ENCODE peak calls at places on chromosomes 2 and 18, in five cellular contexts. A, N, T, J and P are unnamed samples. For H3K27me3, the result is how much of the 10 kb centered on the place peaks cover.

GRCh38 chr2:20136149-20136548 is 84.7 kb upstream of the LAPTM4A start:
- DNase-seq in A (no peak), N (no peak), T (no peak), J (no peak), P (no peak)

GRCh38 chr18:47795448-47795843 is 135.0 kb downstream of the SMAD2 start:
- DNase-seq in A (no peak), N (peak), T (no peak), J (no peak), P (no peak)

GRCh38 chr2:191453756-191454155 is 208.6 kb downstream of the MYO1B start:
- DNase-seq in A (no peak), N (no peak), T (no peak), J (no peak), P (no peak)

GRCh38 chr18:22347624-22348511 is 69.8 kb downstream of the CTAGE1 start:
- DNase-seq in A (no peak), N (no peak), T (no peak), J (no peak), P (peak)

GRCh38 chr2:106197878-106198277 is 3.8 kb upstream of the UXS1 start:
- DNase-seq in A (no peak), N (no peak), T (no peak), J (no peak), P (no peak)

GRCh38 chr2:184646177-184646576 is 47.8 kb downstream of the ZNF804A start:
- DNase-seq in A (no peak), N (no peak), T (no peak), J (peak), P (no peak)

GRCh38 chr2:33444961-33445360 is 31.5 kb upstream of the RASGRP3 start:
- DNase-seq in A (no peak), N (no peak), T (no peak), J (no peak), P (no peak)

GRCh38 chr2:121707920-121708361 is 28.7 kb downstream of the NIFK start:
- DNase-seq in A (no peak), N (no peak), T (no peak), J (no peak), P (peak)

GRCh38 chr18:25279556-25279955 is 72.4 kb downstream of the ZNF521 start:
- DNase-seq in A (no peak), N (no peak), T (no peak), J (no peak), P (no peak)

GRCh38 chr18:56721031-56721430 is 69.9 kb downstream of the WDR7 start:
- DNase-seq in A (no peak), N (no peak), T (no peak), J (no peak), P (no peak)

GRCh38 chr2:186984481-186984880 is 135.5 kb upstream of the ZSWIM2 start:
- DNase-seq in A (no peak), N (no peak), T (no peak), J (no peak), P (no peak)

GRCh38 chr2:102803041-102803896 is 41.4 kb downstream of the TMEM182 start:
- DNase-seq in A (no peak), N (no peak), T (no peak), J (no peak), P (no peak)

GRCh38 chr2:114968748-114969400 is 526.4 kb downstream of the DPP10 start:
- DNase-seq in A (no peak), N (no peak), T (no peak), J (no peak), P (no peak)

GRCh38 chr2:237997521-237997920 is 30.7 kb downstream of the UBE2F start:
- DNase-seq in A (no peak), N (no peak), T (no peak), J (no peak), P (no peak)

GRCh38 chr2:168375195-168375798 is 80.8 kb upstream of the CERS6 start:
- DNase-seq in A (no peak), N (no peak), T (no peak), J (no peak), P (no peak)

GRCh38 chr2:166032361-166032760 is 78.8 kb upstream of the TTC21B start:
- DNase-seq in A (no peak), N (no peak), T (no peak), J (no peak), P (no peak)

GRCh38 chr2:233811087-233811486 is 33.0 kb downstream of the MROH2A start:
- DNase-seq in A (no peak), N (no peak), T (no peak), J (no peak), P (no peak)

GRCh38 chr2:129813404-129813803 is 166.1 kb upstream of the RAB6C start:
- DNase-seq in A (no peak), N (no peak), T (peak), J (no peak), P (no peak)

GRCh38 chr2:25709349-25709748 is 36.0 kb upstream of the DTNB start:
- DNase-seq in A (no peak), N (no peak), T (no peak), J (no peak), P (no peak)

DNA sequence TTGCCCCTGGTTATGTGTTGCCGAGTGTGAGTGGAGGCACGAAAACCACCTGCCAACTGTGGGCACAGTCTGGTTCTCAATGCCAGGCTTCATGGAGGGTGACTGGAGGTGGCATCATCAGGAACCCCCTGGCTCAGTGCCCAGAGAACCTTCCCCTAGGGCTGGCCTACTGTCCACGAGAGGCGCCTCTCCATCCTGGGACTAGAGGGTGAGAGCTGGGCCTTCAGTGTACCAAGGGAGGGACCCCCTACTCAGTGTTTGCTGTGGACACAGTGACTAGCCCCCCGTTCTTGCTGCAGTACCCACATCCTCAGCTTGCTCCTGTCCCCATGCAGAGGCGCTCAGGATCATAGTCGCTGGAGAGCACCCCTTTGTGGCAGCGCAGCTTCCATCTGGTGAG is 202.6 kb downstream of the HDAC4 start:
- DNase-seq in A (no peak), N (no peak), T (no peak), J (no peak), P (peak)
- H3K27me3 ChIP-seq in A (under half), N (under half), T (under half), J (under half), P (under half)

GRCh38 chr2:55167630-55167967 is 64.5 kb downstream of the CLHC1 start:
- DNase-seq in A (no peak), N (no peak), T (no peak), J (no peak), P (no peak)
- H3K27me3 ChIP-seq in A (under half), N (under half), T (under half), J (under half), P (under half)

GRCh38 chr2:240139666-240140393 is 628 bp downstream of the OTOS start:
- DNase-seq in A (no peak), N (no peak), T (peak), J (peak), P (no peak)

GRCh38 chr2:240141736-240142135 is 1.3 kb upstream of the OTOS start:
- DNase-seq in A (no peak), N (no peak), T (no peak), J (no peak), P (no peak)

GRCh38 chr2:240140511-240140910 is at the start of gene OTOS:
- DNase-seq in A (no peak), N (no peak), T (no peak), J (peak), P (no peak)

GRCh38 chr2:240142256-240142775 is 1.9 kb upstream of the OTOS start:
- DNase-seq in A (no peak), N (no peak), T (no peak), J (no peak), P (no peak)

DNA sequence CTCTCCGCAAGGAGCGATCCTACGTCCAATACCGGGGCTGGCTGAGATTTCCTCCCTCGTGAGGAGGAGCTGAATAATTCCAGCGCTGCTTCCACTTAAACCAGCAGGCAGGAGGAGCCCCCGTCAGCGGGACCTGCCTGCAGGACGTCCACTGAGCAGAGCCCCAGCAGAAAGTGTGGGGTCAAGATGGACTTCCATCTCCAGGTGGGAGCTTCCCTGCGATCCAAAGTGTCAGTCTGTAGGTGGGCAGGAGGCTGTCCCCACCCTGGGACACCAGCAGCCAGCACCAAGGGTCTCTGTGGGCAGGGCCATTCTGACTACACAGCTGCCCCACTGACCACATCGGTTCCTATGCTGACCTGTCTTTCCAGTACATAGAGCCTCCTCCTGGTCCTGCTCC is 462 bp upstream of the OTOS start:
- DNase-seq in A (no peak), N (no peak), T (no peak), J (peak), P (no peak)
- H3K27me3 ChIP-seq in A (under half), N (under half), T (under half), J (under half), P (under half)

GRCh38 chr2:236120006-236120740 is 48.0 kb downstream of the GBX2 start:
- DNase-seq in A (no peak), N (no peak), T (no peak), J (no peak), P (no peak)
- H3K27me3 ChIP-seq in A (under half), N (under half), T (under half), J (under half), P (under half)

GRCh38 chr2:222309361-222309760 is 10.6 kb upstream of the PAX3 start:
- DNase-seq in A (no peak), N (no peak), T (no peak), J (no peak), P (no peak)

GRCh38 chr2:222311978-222312738 is 13.4 kb upstream of the PAX3 start:
- DNase-seq in A (no peak), N (no peak), T (peak), J (peak), P (peak)

GRCh38 chr2:222309766-222310165 is 11.0 kb upstream of the PAX3 start:
- DNase-seq in A (no peak), N (no peak), T (no peak), J (no peak), P (no peak)

GRCh38 chr2:222311321-222311977 is 12.7 kb upstream of the PAX3 start:
- DNase-seq in A (no peak), N (no peak), T (peak), J (peak), P (no peak)

DNA sequence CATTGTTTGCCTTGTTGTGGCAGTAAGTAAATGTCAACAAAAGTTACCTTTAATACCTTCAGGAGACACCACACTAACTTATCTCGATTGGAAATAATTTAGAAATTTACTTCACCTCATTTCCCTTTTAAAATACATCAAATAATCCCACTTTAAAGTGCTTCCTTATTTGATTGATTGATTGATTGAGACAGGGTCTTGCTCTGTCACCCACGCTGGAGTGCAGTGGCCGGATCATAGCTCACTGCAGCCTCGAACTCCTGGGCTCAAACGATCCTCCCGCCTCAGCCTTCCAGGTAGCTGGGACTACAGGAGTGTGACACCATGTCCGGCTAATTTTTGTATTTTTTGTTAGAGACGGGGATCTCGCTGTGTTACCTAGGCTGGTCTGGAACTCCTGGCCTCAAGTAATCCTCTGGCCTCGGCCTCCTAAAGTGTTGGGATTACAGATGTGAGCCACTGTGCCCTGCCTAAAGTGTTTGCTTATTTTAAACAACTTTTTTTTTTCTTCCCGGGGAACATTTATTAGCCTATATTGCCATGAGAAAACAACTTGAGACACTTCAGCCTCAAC is 12.0 kb upstream of the PAX3 start:
- DNase-seq in A (no peak), N (no peak), T (no peak), J (no peak), P (no peak)
- H3K27me3 ChIP-seq in A (half or more), N (under half), T (half or more), J (half or more), P (under half)

GRCh38 chr2:99851091-99851490 is 291.3 kb downstream of the AFF3 start:
- DNase-seq in A (no peak), N (no peak), T (no peak), J (no peak), P (no peak)
- H3K27me3 ChIP-seq in A (under half), N (under half), T (under half), J (under half), P (under half)

GRCh38 chr18:13300029-13300428 is 81.5 kb downstream of the LDLRAD4 start:
- DNase-seq in A (no peak), N (no peak), T (no peak), J (no peak), P (no peak)

GRCh38 chr18:13300796-13301195 is 82.2 kb downstream of the LDLRAD4 start:
- DNase-seq in A (no peak), N (no peak), T (no peak), J (no peak), P (no peak)

GRCh38 chr18:13296868-13297574 is 78.5 kb downstream of the LDLRAD4 start:
- DNase-seq in A (no peak), N (no peak), T (no peak), J (no peak), P (no peak)

GRCh38 chr18:13295894-13296293 is 77.3 kb downstream of the LDLRAD4 start:
- DNase-seq in A (no peak), N (no peak), T (no peak), J (no peak), P (no peak)

GRCh38 chr18:13298262-13298661 is 79.7 kb downstream of the LDLRAD4 start:
- DNase-seq in A (no peak), N (no peak), T (no peak), J (no peak), P (no peak)
- H3K27me3 ChIP-seq in A (under half), N (under half), T (under half), J (under half), P (under half)